ENCODE peak calls at places on chromosome 16, in four cellular contexts. A is K562, G is HepG2, N is H1. U is an unnamed sample.
A peak's percentile ranks its signal among the peaks of the same experiment; 100 is the strongest.

GRCh38 chr16:67770371-67770991 is 35.9 kb downstream of the RANBP10 start:
- DNase-seq in A (no peak), G (no peak), N (no peak), U (peak; percentile 75)

GRCh38 chr16:85321856-85322271 is 209.6 kb upstream of the CIBAR2 start:
- DNase-seq in A (peak; percentile 68), G (no peak), N (no peak), U (peak; percentile 75)

GRCh38 chr16:588639-588888 is 1.3 kb upstream of the RAB40C start:
- DNase-seq in A (peak; percentile 64), G (no peak), N (peak; percentile 71), U (peak; percentile 69)

GRCh38 chr16:85380002-85380395 is 233.1 kb upstream of the GSE1 start:
- DNase-seq in A (no peak), G (no peak), N (no peak), U (no peak)

GRCh38 chr16:83771306-83771942 is 36.4 kb upstream of the HSBP1 start:
- DNase-seq in A (no peak), G (no peak), N (no peak), U (peak; percentile 78)

GRCh38 chr16:49854227-49855203 is 1.4 kb downstream of the ZNF423 start:
- DNase-seq in A (no peak), G (no peak), N (no peak), U (peak; percentile 25)

GRCh38 chr16:57474671-57475661 is 11.3 kb downstream of the DOK4 start:
- DNase-seq in A (no peak), G (no peak), N (no peak), U (no peak)

GRCh38 chr16:64475627-64476351 is 646.1 kb downstream of the CDH11 start:
- DNase-seq in A (no peak), G (no peak), N (no peak), U (peak; percentile 58)

GRCh38 chr16:62256406-62256805 is 220.2 kb upstream of the CDH8 start:
- DNase-seq in A (no peak), G (no peak), N (no peak), U (no peak)

GRCh38 chr16:62077998-62078397 is 41.8 kb upstream of the CDH8 start:
- DNase-seq in A (no peak), G (no peak), N (peak; percentile 72), U (no peak)

GRCh38 chr16:1181715-1182671 is 29.1 kb downstream of the CACNA1H start:
- DNase-seq in A (no peak), G (peak; percentile 62), N (no peak), U (peak; percentile 59)

GRCh38 chr16:48105456-48105855 is 50.3 kb downstream of the ABCC12 start:
- DNase-seq in A (no peak), G (no peak), N (no peak), U (no peak)

GRCh38 chr16:11034005-11034404 is 89.6 kb downstream of the CLEC16A start:
- DNase-seq in A (no peak), G (no peak), N (no peak), U (no peak)

GRCh38 chr16:58119509-58119845 is 9.7 kb downstream of the CFAP20 start:
- DNase-seq in A (no peak), G (no peak), N (no peak), U (no peak)

GRCh38 chr16:28865289-28865688 is 1.6 kb downstream of the SH2B1 start:
- DNase-seq in A (no peak), G (no peak), N (no peak), U (no peak)
- TF ChIP-seq EZH2 in A (no peak), G (no peak), N (no peak), U (no peak)

DNA sequence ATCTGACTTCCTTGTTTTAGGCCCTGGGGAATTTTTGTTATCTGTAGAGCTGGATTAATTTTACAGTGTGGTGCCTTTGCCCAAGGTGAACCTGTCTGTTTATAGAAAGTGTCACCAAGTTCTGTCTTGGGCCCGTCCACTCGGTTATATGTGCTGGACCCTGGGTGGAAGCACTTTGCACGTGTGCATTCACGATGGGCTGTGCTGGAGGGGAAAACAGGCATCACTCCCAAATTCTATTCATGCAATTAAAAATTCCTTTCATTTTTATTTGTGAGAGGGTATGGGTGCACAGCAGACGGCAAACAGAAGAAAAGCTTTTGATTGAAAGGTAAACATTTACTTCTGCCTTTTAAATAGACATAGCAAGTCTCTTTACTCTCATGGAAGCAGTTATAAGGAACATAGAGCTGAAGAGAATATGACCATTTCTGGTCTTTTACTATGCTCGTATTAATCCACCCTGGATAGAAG is 101.2 kb downstream of the WWOX start:
- DNase-seq in A (no peak), G (peak; percentile 77), N (no peak), U (no peak)
- TF ChIP-seq JUN in A (no peak), G (no peak), N (no peak), U (no peak)

GRCh38 chr16:86504315-86505184 is 5.8 kb upstream of the FOXF1 start:
- DNase-seq in A (no peak), G (no peak), N (no peak), U (no peak)
- TF ChIP-seq EZH2 in A (no peak), G (no peak), N (peak; percentile 99), U (no peak)

GRCh38 chr16:87219287-87219909 is 97.8 kb downstream of the C16orf95 start:
- DNase-seq in A (no peak), G (no peak), N (no peak), U (no peak)
- TF ChIP-seq JUN in A (no peak), G (no peak), N (no peak), U (no peak)

GRCh38 chr16:54283735-54284318 is 2.8 kb downstream of the IRX3 start:
- DNase-seq in A (no peak), G (no peak), N (peak; percentile 58), U (no peak)

GRCh38 chr16:54281535-54282201 is 4.9 kb downstream of the IRX3 start:
- DNase-seq in A (no peak), G (no peak), N (peak; percentile 71), U (no peak)

GRCh38 chr16:54282923-54283734 is 3.5 kb downstream of the IRX3 start:
- DNase-seq in A (no peak), G (no peak), N (peak; percentile 63), U (no peak)

GRCh38 chr16:54280751-54281150 is 5.8 kb downstream of the IRX3 start:
- DNase-seq in A (no peak), G (no peak), N (no peak), U (no peak)

DNA sequence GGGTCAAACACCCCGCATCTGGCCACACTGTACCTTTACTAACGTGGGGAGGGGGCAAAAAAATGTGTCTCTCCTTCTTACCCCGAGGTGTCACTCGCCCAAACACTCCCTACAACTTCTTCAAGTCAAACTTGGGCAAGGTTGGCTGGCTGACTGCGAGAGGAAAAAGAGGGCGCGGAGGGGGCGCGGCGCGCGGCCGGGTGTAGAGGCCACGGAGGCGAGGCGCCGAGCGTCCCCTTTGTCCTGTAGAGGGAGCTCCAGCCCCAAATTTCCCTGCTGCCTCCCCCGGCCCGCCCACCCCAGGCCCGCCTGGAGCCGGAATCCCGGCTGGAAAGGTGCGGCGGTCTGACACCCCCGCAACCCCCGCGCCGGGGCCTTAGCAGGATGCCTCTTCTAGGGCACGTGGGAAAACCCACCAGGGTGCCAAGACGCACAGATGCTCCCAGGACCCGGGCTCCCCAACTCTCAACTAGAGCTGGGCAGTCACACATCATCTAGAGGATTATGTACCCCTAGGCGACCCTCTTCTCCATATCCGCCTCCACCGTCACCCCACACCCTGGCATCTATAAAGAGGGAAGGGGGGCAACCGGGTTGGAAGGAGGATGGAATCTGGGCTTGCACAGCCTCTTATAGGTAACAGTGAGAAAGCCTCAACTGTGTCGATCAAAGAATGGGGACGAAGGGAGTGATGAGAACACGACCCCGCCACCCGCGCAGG is 4.2 kb downstream of the IRX3 start:
- DNase-seq in A (peak; percentile 51), G (no peak), N (peak; percentile 84), U (no peak)
- TF ChIP-seq EZH2 in A (no peak), G (no peak), N (peak; percentile 44), U (peak; percentile 84)

GRCh38 chr16:89657442-89658220 is at the start of the genes CHMP1A and SPATA33:
- DNase-seq in A (peak; percentile 93), G (peak; percentile 78), N (peak; percentile 97), U (peak; percentile 86)

GRCh38 chr16:89658221-89658879 is 714 bp downstream of the SPATA33 start:
- DNase-seq in A (peak; percentile 48), G (no peak), N (no peak), U (no peak)

GRCh38 chr16:89661215-89661614 is 3.6 kb downstream of the SPATA33 start:
- DNase-seq in A (no peak), G (no peak), N (no peak), U (no peak)

GRCh38 chr16:89656435-89657121 is 930 bp downstream of the CHMP1A start:
- DNase-seq in A (no peak), G (no peak), N (no peak), U (no peak)

GRCh38 chr16:89660146-89660545 is 2.5 kb downstream of the SPATA33 start:
- DNase-seq in A (no peak), G (no peak), N (no peak), U (no peak)
- TF ChIP-seq JUN in A (no peak), G (no peak), N (no peak), U (no peak)

U was measured in endothelial cell of umbilical vein.